ENCODE peak calls at places on chromosomes 4 and X, in nine cellular contexts. One of them, this sample, is unnamed.

GRCh38 chrX:16469870-16470269 is 180.1 kb upstream of the S100G start:
- DNase-seq in naive thymus-derived CD8-positive, alpha-beta T cell: no peak
- DNase-seq in ureter: no peak
- DNase-seq in nucleus accumbens: no peak
- DNase-seq in RPMI7951: no peak
- DNase-seq in stimulated activated CD8-positive, alpha-beta memory T cell treated with anti-CD3 and anti-CD28 coated beads, Interleukin-4, amount 100 ng/mL, for 1 hour: no peak
- DNase-seq in CD4-positive, alpha-beta T cell: no peak
- DNase-seq in AG04449: no peak
- DNase-seq in activated gamma-delta T cell treated with Interleukin-2 at 50 U/mL for 16 hours: no peak
- DNase-seq in this sample: no peak

GRCh38 chr4:62460329-62460728 is 1260.2 kb downstream of the ADGRL3 start:
- DNase-seq in naive thymus-derived CD8-positive, alpha-beta T cell: no peak
- DNase-seq in ureter: no peak
- DNase-seq in nucleus accumbens: no peak
- DNase-seq in RPMI7951: no peak
- DNase-seq in stimulated activated CD8-positive, alpha-beta memory T cell treated with anti-CD3 and anti-CD28 coated beads, Interleukin-4, amount 100 ng/mL, for 1 hour: no peak
- DNase-seq in CD4-positive, alpha-beta T cell: no peak
- DNase-seq in AG04449: no peak
- DNase-seq in activated gamma-delta T cell treated with Interleukin-2 at 50 U/mL for 16 hours: no peak
- DNase-seq in this sample: no peak

GRCh38 chrX:49029876-49030275 is 13.3 kb downstream of the TFE3 start:
- DNase-seq in naive thymus-derived CD8-positive, alpha-beta T cell: no peak
- DNase-seq in ureter: no peak
- DNase-seq in nucleus accumbens: no peak
- DNase-seq in RPMI7951: no peak
- DNase-seq in stimulated activated CD8-positive, alpha-beta memory T cell treated with anti-CD3 and anti-CD28 coated beads, Interleukin-4, amount 100 ng/mL, for 1 hour: no peak
- DNase-seq in CD4-positive, alpha-beta T cell: no peak
- DNase-seq in AG04449: no peak
- DNase-seq in activated gamma-delta T cell treated with Interleukin-2 at 50 U/mL for 16 hours: no peak
- DNase-seq in this sample: no peak

GRCh38 chrX:45803383-45803921 is 602.8 kb upstream of the DIPK2B start:
- DNase-seq in naive thymus-derived CD8-positive, alpha-beta T cell: no peak
- DNase-seq in ureter: no peak
- DNase-seq in nucleus accumbens: no peak
- DNase-seq in RPMI7951: peak
- DNase-seq in stimulated activated CD8-positive, alpha-beta memory T cell treated with anti-CD3 and anti-CD28 coated beads, Interleukin-4, amount 100 ng/mL, for 1 hour: no peak
- DNase-seq in CD4-positive, alpha-beta T cell: no peak
- DNase-seq in AG04449: peak
- DNase-seq in activated gamma-delta T cell treated with Interleukin-2 at 50 U/mL for 16 hours: no peak
- DNase-seq in this sample: no peak

GRCh38 chr4:29259556-29259955 is 1460.6 kb upstream of the PCDH7 start:
- DNase-seq in naive thymus-derived CD8-positive, alpha-beta T cell: no peak
- DNase-seq in ureter: no peak
- DNase-seq in nucleus accumbens: no peak
- DNase-seq in RPMI7951: no peak
- DNase-seq in stimulated activated CD8-positive, alpha-beta memory T cell treated with anti-CD3 and anti-CD28 coated beads, Interleukin-4, amount 100 ng/mL, for 1 hour: no peak
- DNase-seq in CD4-positive, alpha-beta T cell: no peak
- DNase-seq in AG04449: no peak
- DNase-seq in activated gamma-delta T cell treated with Interleukin-2 at 50 U/mL for 16 hours: no peak
- DNase-seq in this sample: no peak

GRCh38 chrX:27085346-27085745 is 377.8 kb downstream of the PPP4R3C start:
- DNase-seq in naive thymus-derived CD8-positive, alpha-beta T cell: no peak
- DNase-seq in ureter: no peak
- DNase-seq in nucleus accumbens: no peak
- DNase-seq in RPMI7951: no peak
- DNase-seq in stimulated activated CD8-positive, alpha-beta memory T cell treated with anti-CD3 and anti-CD28 coated beads, Interleukin-4, amount 100 ng/mL, for 1 hour: no peak
- DNase-seq in CD4-positive, alpha-beta T cell: no peak
- DNase-seq in AG04449: no peak
- DNase-seq in activated gamma-delta T cell treated with Interleukin-2 at 50 U/mL for 16 hours: no peak
- DNase-seq in this sample: no peak

GRCh38 chr4:90641856-90642599 is 514.8 kb downstream of the CCSER1 start:
- DNase-seq in naive thymus-derived CD8-positive, alpha-beta T cell: no peak
- DNase-seq in ureter: no peak
- DNase-seq in nucleus accumbens: no peak
- DNase-seq in RPMI7951: no peak
- DNase-seq in stimulated activated CD8-positive, alpha-beta memory T cell treated with anti-CD3 and anti-CD28 coated beads, Interleukin-4, amount 100 ng/mL, for 1 hour: no peak
- DNase-seq in CD4-positive, alpha-beta T cell: no peak
- DNase-seq in AG04449: no peak
- DNase-seq in activated gamma-delta T cell treated with Interleukin-2 at 50 U/mL for 16 hours: no peak
- DNase-seq in this sample: no peak

GRCh38 chr4:1579834-1580686 is 104.1 kb downstream of the FAM53A start:
- DNase-seq in naive thymus-derived CD8-positive, alpha-beta T cell: peak
- DNase-seq in ureter: peak
- DNase-seq in nucleus accumbens: no peak
- DNase-seq in RPMI7951: peak
- DNase-seq in stimulated activated CD8-positive, alpha-beta memory T cell treated with anti-CD3 and anti-CD28 coated beads, Interleukin-4, amount 100 ng/mL, for 1 hour: peak
- DNase-seq in CD4-positive, alpha-beta T cell: peak
- DNase-seq in AG04449: no peak
- DNase-seq in activated gamma-delta T cell treated with Interleukin-2 at 50 U/mL for 16 hours: peak
- DNase-seq in this sample: peak

GRCh38 chr4:40629401-40630334 is at the start of gene RBM47:
- DNase-seq in naive thymus-derived CD8-positive, alpha-beta T cell: peak
- DNase-seq in ureter: peak
- DNase-seq in nucleus accumbens: no peak
- DNase-seq in RPMI7951: peak
- DNase-seq in stimulated activated CD8-positive, alpha-beta memory T cell treated with anti-CD3 and anti-CD28 coated beads, Interleukin-4, amount 100 ng/mL, for 1 hour: no peak
- DNase-seq in CD4-positive, alpha-beta T cell: peak
- DNase-seq in AG04449: no peak
- DNase-seq in activated gamma-delta T cell treated with Interleukin-2 at 50 U/mL for 16 hours: peak
- DNase-seq in this sample: peak

GRCh38 chr4:25927361-25928040 is 13.5 kb downstream of the SMIM20 start:
- DNase-seq in naive thymus-derived CD8-positive, alpha-beta T cell: no peak
- DNase-seq in ureter: no peak
- DNase-seq in nucleus accumbens: no peak
- DNase-seq in RPMI7951: no peak
- DNase-seq in stimulated activated CD8-positive, alpha-beta memory T cell treated with anti-CD3 and anti-CD28 coated beads, Interleukin-4, amount 100 ng/mL, for 1 hour: no peak
- DNase-seq in CD4-positive, alpha-beta T cell: no peak
- DNase-seq in AG04449: no peak
- DNase-seq in activated gamma-delta T cell treated with Interleukin-2 at 50 U/mL for 16 hours: no peak
- DNase-seq in this sample: no peak

GRCh38 chr4:38967260-38968095 is 64.7 kb downstream of the TMEM156 start:
- DNase-seq in naive thymus-derived CD8-positive, alpha-beta T cell: no peak
- DNase-seq in ureter: no peak
- DNase-seq in nucleus accumbens: no peak
- DNase-seq in RPMI7951: peak
- DNase-seq in stimulated activated CD8-positive, alpha-beta memory T cell treated with anti-CD3 and anti-CD28 coated beads, Interleukin-4, amount 100 ng/mL, for 1 hour: no peak
- DNase-seq in CD4-positive, alpha-beta T cell: no peak
- DNase-seq in AG04449: peak
- DNase-seq in activated gamma-delta T cell treated with Interleukin-2 at 50 U/mL for 16 hours: no peak
- DNase-seq in this sample: no peak

GRCh38 chr4:22713841-22714240 is 21.1 kb downstream of the GBA3 start:
- DNase-seq in naive thymus-derived CD8-positive, alpha-beta T cell: no peak
- DNase-seq in ureter: no peak
- DNase-seq in nucleus accumbens: no peak
- DNase-seq in RPMI7951: no peak
- DNase-seq in stimulated activated CD8-positive, alpha-beta memory T cell treated with anti-CD3 and anti-CD28 coated beads, Interleukin-4, amount 100 ng/mL, for 1 hour: no peak
- DNase-seq in CD4-positive, alpha-beta T cell: no peak
- DNase-seq in AG04449: no peak
- DNase-seq in activated gamma-delta T cell treated with Interleukin-2 at 50 U/mL for 16 hours: no peak
- DNase-seq in this sample: no peak

GRCh38 chrX:72048515-72049455 is 82.9 kb downstream of the RTL5 start:
- DNase-seq in naive thymus-derived CD8-positive, alpha-beta T cell: no peak
- DNase-seq in ureter: peak
- DNase-seq in nucleus accumbens: no peak
- DNase-seq in RPMI7951: no peak
- DNase-seq in stimulated activated CD8-positive, alpha-beta memory T cell treated with anti-CD3 and anti-CD28 coated beads, Interleukin-4, amount 100 ng/mL, for 1 hour: no peak
- DNase-seq in CD4-positive, alpha-beta T cell: no peak
- DNase-seq in AG04449: no peak
- DNase-seq in activated gamma-delta T cell treated with Interleukin-2 at 50 U/mL for 16 hours: no peak
- DNase-seq in this sample: no peak

GRCh38 chr4:14399919-14400706 is 602.2 kb upstream of the CPEB2 start:
- DNase-seq in naive thymus-derived CD8-positive, alpha-beta T cell: no peak
- DNase-seq in ureter: no peak
- DNase-seq in nucleus accumbens: no peak
- DNase-seq in RPMI7951: no peak
- DNase-seq in stimulated activated CD8-positive, alpha-beta memory T cell treated with anti-CD3 and anti-CD28 coated beads, Interleukin-4, amount 100 ng/mL, for 1 hour: no peak
- DNase-seq in CD4-positive, alpha-beta T cell: no peak
- DNase-seq in AG04449: no peak
- DNase-seq in activated gamma-delta T cell treated with Interleukin-2 at 50 U/mL for 16 hours: no peak
- DNase-seq in this sample: no peak

GRCh38 chrX:49037883-49038475 is 5.2 kb downstream of the TFE3 start:
- DNase-seq in naive thymus-derived CD8-positive, alpha-beta T cell: no peak
- DNase-seq in ureter: no peak
- DNase-seq in nucleus accumbens: no peak
- DNase-seq in RPMI7951: peak
- DNase-seq in stimulated activated CD8-positive, alpha-beta memory T cell treated with anti-CD3 and anti-CD28 coated beads, Interleukin-4, amount 100 ng/mL, for 1 hour: no peak
- DNase-seq in CD4-positive, alpha-beta T cell: no peak
- DNase-seq in AG04449: no peak
- DNase-seq in activated gamma-delta T cell treated with Interleukin-2 at 50 U/mL for 16 hours: no peak
- DNase-seq in this sample: no peak

GRCh38 chrX:76253432-76253831 is 80.6 kb downstream of the PBDC1 start:
- DNase-seq in naive thymus-derived CD8-positive, alpha-beta T cell: peak
- DNase-seq in ureter: no peak
- DNase-seq in nucleus accumbens: no peak
- DNase-seq in RPMI7951: peak
- DNase-seq in stimulated activated CD8-positive, alpha-beta memory T cell treated with anti-CD3 and anti-CD28 coated beads, Interleukin-4, amount 100 ng/mL, for 1 hour: no peak
- DNase-seq in CD4-positive, alpha-beta T cell: peak
- DNase-seq in AG04449: peak
- DNase-seq in activated gamma-delta T cell treated with Interleukin-2 at 50 U/mL for 16 hours: peak
- DNase-seq in this sample: no peak

GRCh38 chr4:173827707-173828106 is 297.7 kb upstream of the HAND2 start:
- DNase-seq in naive thymus-derived CD8-positive, alpha-beta T cell: no peak
- DNase-seq in ureter: no peak
- DNase-seq in nucleus accumbens: no peak
- DNase-seq in RPMI7951: no peak
- DNase-seq in stimulated activated CD8-positive, alpha-beta memory T cell treated with anti-CD3 and anti-CD28 coated beads, Interleukin-4, amount 100 ng/mL, for 1 hour: no peak
- DNase-seq in CD4-positive, alpha-beta T cell: no peak
- DNase-seq in AG04449: no peak
- DNase-seq in activated gamma-delta T cell treated with Interleukin-2 at 50 U/mL for 16 hours: no peak
- DNase-seq in this sample: no peak